ENCODE peak calls at places on chromosomes 12 and 14, in six cellular contexts. G is activated naive CD8-positive, alpha-beta T cell treated with anti-CD3 and anti-CD28 coated beads, Interleukin-2, amount 10 ng/mL, durations not matched to agents 7 days and 5 days; Q is lower leg skin; T is T-helper 2 cell; X is AG10803; C is nucleus accumbens. U is an unnamed sample.

GRCh38 chr12:54220567-54220966 is 31.8 kb upstream of the SMUG1 start:
- DNase-seq in G (no peak), T (no peak), C (no peak), Q (no peak), X (no peak), U (no peak)

GRCh38 chr14:85575617-85575898 is 45.6 kb downstream of the FLRT2 start:
- DNase-seq in Q (no peak), C (no peak), G (no peak), T (no peak), X (no peak), U (no peak)

GRCh38 chr12:38850463-38850862 is 54.9 kb downstream of the CPNE8 start:
- DNase-seq in Q (no peak), X (peak), G (no peak), C (no peak), T (no peak), U (no peak)

GRCh38 chr14:74882103-74882920 is 596 bp downstream of the DLST start:
- DNase-seq in C (no peak), Q (peak), X (peak), T (peak), G (no peak), U (no peak)

GRCh38 chr14:54617467-54617866 is 50.5 kb downstream of the SAMD4A start:
- DNase-seq in G (no peak), X (peak), C (no peak), T (no peak), Q (no peak), U (no peak)

GRCh38 chr14:49686425-49686824 is 1.6 kb downstream of the POLE2 start:
- DNase-seq in G (no peak), Q (no peak), X (no peak), T (no peak), C (no peak), U (no peak)

GRCh38 chr14:72699852-72700257 is 194.0 kb downstream of the DPF3 start:
- DNase-seq in C (no peak), G (no peak), Q (peak), X (peak), T (no peak), U (no peak)

GRCh38 chr14:55807059-55807499 is 227.1 kb downstream of the KTN1 start:
- DNase-seq in X (peak), C (no peak), Q (peak), T (peak), G (peak), U (no peak)

GRCh38 chr14:69610859-69611263 is 535 bp upstream of the SUSD6 start:
- DNase-seq in T (no peak), C (no peak), Q (no peak), G (no peak), X (peak), U (no peak)

GRCh38 chr14:100865682-100866591 is 37.6 kb downstream of the RTL1 start:
- DNase-seq in X (no peak), Q (no peak), G (peak), T (no peak), C (no peak), U (no peak)

GRCh38 chr14:104319489-104320241 is 181.3 kb downstream of the KIF26A start:
- DNase-seq in T (no peak), C (no peak), X (no peak), G (peak), Q (no peak), U (no peak)